ENCODE peak calls at places on chromosomes 1 and 21, in eight cellular contexts. P, Y, Q, H, E, J, O and X are unnamed samples.
A peak's percentile ranks its signal among the peaks of the same experiment; 100 is the strongest.

GRCh38 chr1:231636157-231636556 is 9.6 kb downstream of the DISC1 start:
- DNase-seq in P (peak; percentile 53), Y (no peak), Q (peak; percentile 78), H (peak; percentile 81), E (no peak), J (peak; percentile 70), O (no peak), X (no peak)

GRCh38 chr1:119249283-119249682 is 108.8 kb upstream of the WARS2 start:
- DNase-seq in P (no peak), Y (no peak), Q (no peak), H (no peak), E (no peak), J (no peak), O (no peak), X (no peak)

GRCh38 chr1:52055066-52055853 is at the start of gene TXNDC12:
- DNase-seq in P (peak; percentile 74), Y (peak; percentile 40), Q (peak; percentile 90), H (peak; percentile 93), E (peak; percentile 65), J (peak; percentile 90), O (peak; percentile 89), X (peak; percentile 97)

GRCh38 chr1:89890085-89890754 is 69.4 kb downstream of the LRRC8D start:
- DNase-seq in P (no peak), Y (no peak), Q (no peak), H (peak; percentile 80), E (no peak), J (no peak), O (no peak), X (no peak)

GRCh38 chr1:162023547-162024501 is at the start of gene OLFML2B:
- DNase-seq in P (peak; percentile 78), Y (peak; percentile 16), Q (peak; percentile 92), H (peak; percentile 86), E (peak; percentile 45), J (peak; percentile 87), O (peak; percentile 20), X (no peak)

GRCh38 chr21:41973861-41974751 is 20.3 kb upstream of the C2CD2 start:
- DNase-seq in P (no peak), Y (no peak), Q (no peak), H (no peak), E (no peak), J (no peak), O (no peak), X (no peak)

GRCh38 chr1:170537798-170538503 is 6.0 kb downstream of the GORAB start:
- DNase-seq in P (no peak), Y (no peak), Q (no peak), H (peak; percentile 77), E (no peak), J (no peak), O (no peak), X (no peak)

GRCh38 chr1:46173361-46173856 is 1.5 kb upstream of the TSPAN1 start:
- DNase-seq in P (no peak), Y (no peak), Q (peak; percentile 43), H (peak; percentile 41), E (no peak), J (peak; percentile 57), O (peak; percentile 59), X (no peak)

GRCh38 chr1:56578963-56579875 is at the start of gene PLPP3:
- DNase-seq in P (peak; percentile 79), Y (no peak), Q (peak; percentile 89), H (peak; percentile 92), E (no peak), J (peak; percentile 90), O (peak; percentile 56), X (peak; percentile 80)

GRCh38 chr21:42097274-42097673 is 26.2 kb downstream of the UMODL1 start:
- DNase-seq in P (no peak), Y (no peak), Q (no peak), H (no peak), E (no peak), J (no peak), O (no peak), X (peak; percentile 25)

GRCh38 chr1:241336335-241336734 is 20.7 kb downstream of the RGS7 start:
- DNase-seq in P (peak; percentile 40), Y (no peak), Q (no peak), H (peak; percentile 32), E (no peak), J (peak; percentile 31), O (no peak), X (no peak)

GRCh38 chr1:68954841-68955240 is 458.0 kb upstream of the DEPDC1 start:
- DNase-seq in P (no peak), Y (no peak), Q (no peak), H (no peak), E (no peak), J (no peak), O (peak; percentile 81), X (peak; percentile 76)

GRCh38 chr1:212261361-212261929 is 23.8 kb upstream of the PPP2R5A start:
- DNase-seq in P (no peak), Y (no peak), Q (no peak), H (no peak), E (no peak), J (no peak), O (no peak), X (no peak)

GRCh38 chr1:33330376-33330890 is 9.5 kb upstream of the A3GALT2 start:
- DNase-seq in P (no peak), Y (no peak), Q (no peak), H (no peak), E (no peak), J (no peak), O (no peak), X (no peak)

GRCh38 chr1:115036814-115037535 is 7.3 kb downstream of the TSHB start:
- DNase-seq in P (no peak), Y (no peak), Q (no peak), H (no peak), E (no peak), J (no peak), O (no peak), X (no peak)

GRCh38 chr1:76158126-76158525 is 83.6 kb downstream of the ST6GALNAC3 start:
- DNase-seq in P (peak; percentile 9), Y (no peak), Q (no peak), H (no peak), E (no peak), J (no peak), O (no peak), X (no peak)

GRCh38 chr1:82284213-82284612 is 483.5 kb downstream of the ADGRL2 start:
- DNase-seq in P (no peak), Y (no peak), Q (no peak), H (no peak), E (no peak), J (no peak), O (no peak), X (no peak)

GRCh38 chr1:40362199-40362598 is 11.3 kb upstream of the SMAP2 start:
- DNase-seq in P (no peak), Y (no peak), Q (no peak), H (no peak), E (no peak), J (no peak), O (no peak), X (no peak)

GRCh38 chr1:202297291-202297690 is 44.4 kb downstream of the UBE2T start:
- DNase-seq in P (no peak), Y (no peak), Q (no peak), H (no peak), E (no peak), J (no peak), O (no peak), X (no peak)

GRCh38 chr1:56797079-56797685 is 22.0 kb downstream of the FYB2 start:
- DNase-seq in P (no peak), Y (no peak), Q (no peak), H (no peak), E (no peak), J (no peak), O (peak; percentile 88), X (peak; percentile 96)

GRCh38 chr1:178614286-178614685 is 101.4 kb downstream of the TEX35 start:
- DNase-seq in P (no peak), Y (no peak), Q (no peak), H (no peak), E (no peak), J (no peak), O (no peak), X (no peak)

GRCh38 chr1:204366759-204367158 is 7.0 kb upstream of the PLEKHA6 start:
- DNase-seq in P (no peak), Y (no peak), Q (no peak), H (no peak), E (no peak), J (peak; percentile 32), O (no peak), X (no peak)

GRCh38 chr1:40774266-40774998 is 9.2 kb upstream of the KCNQ4 start:
- DNase-seq in P (no peak), Y (peak; percentile 58), Q (no peak), H (peak; percentile 21), E (peak; percentile 71), J (peak; percentile 39), O (no peak), X (peak; percentile 86)

GRCh38 chr1:186033744-186034345 is 299.7 kb downstream of the HMCN1 start:
- DNase-seq in P (peak; percentile 14), Y (no peak), Q (no peak), H (peak; percentile 30), E (no peak), J (no peak), O (no peak), X (no peak)

GRCh38 chr1:70331962-70332361 is 22.6 kb downstream of the ANKRD13C start:
- DNase-seq in P (no peak), Y (no peak), Q (peak; percentile 15), H (peak; percentile 37), E (no peak), J (no peak), O (no peak), X (no peak)

GRCh38 chr1:14108356-14109275 is 408.6 kb downstream of the PRDM2 start:
- DNase-seq in P (no peak), Y (no peak), Q (no peak), H (no peak), E (no peak), J (no peak), O (peak; percentile 26), X (peak; percentile 90)

GRCh38 chr1:25832336-25833037 is 12.7 kb downstream of the MTFR1L start:
- DNase-seq in P (no peak), Y (no peak), Q (no peak), H (no peak), E (no peak), J (no peak), O (no peak), X (no peak)

GRCh38 chr1:181479137-181479745 is 4.1 kb upstream of the CACNA1E start:
- DNase-seq in P (peak; percentile 25), Y (no peak), Q (peak; percentile 74), H (peak; percentile 75), E (no peak), J (peak; percentile 83), O (peak; percentile 62), X (peak; percentile 3)

GRCh38 chr1:219413523-219413922 is 199.4 kb downstream of the ZC3H11B start:
- DNase-seq in P (no peak), Y (no peak), Q (no peak), H (no peak), E (no peak), J (no peak), O (peak; percentile 64), X (peak; percentile 20)

GRCh38 chr1:10841059-10841458 is 44.6 kb upstream of the CASZ1 start:
- DNase-seq in P (no peak), Y (no peak), Q (no peak), H (no peak), E (no peak), J (no peak), O (peak; percentile 82), X (no peak)

GRCh38 chr21:32733356-32733755 is 5.5 kb upstream of the SYNJ1 start:
- DNase-seq in P (no peak), Y (no peak), Q (no peak), H (no peak), E (peak; percentile 11), J (no peak), O (no peak), X (no peak)

GRCh38 chr1:1426961-1427934 is 6.2 kb upstream of the ANKRD65 start:
- DNase-seq in P (no peak), Y (no peak), Q (peak; percentile 41), H (no peak), E (no peak), J (peak; percentile 72), O (peak; percentile 96), X (no peak)

GRCh38 chr1:89603651-89604413 is 29.1 kb upstream of the LRRC8C start:
- DNase-seq in P (no peak), Y (no peak), Q (peak; percentile 17), H (peak; percentile 40), E (peak; percentile 63), J (peak; percentile 39), O (no peak), X (no peak)

GRCh38 chr1:228366851-228367741 is 39.5 kb downstream of the TRIM11 start:
- DNase-seq in P (no peak), Y (no peak), Q (no peak), H (no peak), E (no peak), J (no peak), O (no peak), X (no peak)